ENCODE peak calls at places on chromosomes 16 and 17, in eight cellular contexts. V, L, U, Y, W, A, G and X are unnamed samples.
A peak's percentile ranks its signal among the peaks of the same experiment; 100 is the strongest.

GRCh38 chr17:59406808-59407381 is 75.4 kb downstream of the YPEL2 start:
- DNase-seq in V (peak; percentile 63), L (no peak), U (no peak), Y (no peak), W (peak; percentile 28), A (no peak), G (no peak), X (peak; percentile 37)

GRCh38 chr16:4110680-4111079 is 5.6 kb downstream of the ADCY9 start:
- DNase-seq in V (no peak), L (no peak), U (no peak), Y (no peak), W (no peak), A (no peak), G (no peak), X (no peak)

GRCh38 chr16:73572135-73572534 is 524.2 kb upstream of the ZFHX3 start:
- DNase-seq in V (no peak), L (peak; percentile 39), U (no peak), Y (no peak), W (peak; percentile 41), A (no peak), G (no peak), X (peak; percentile 44)

GRCh38 chr16:1825864-1826690 is 548 bp downstream of the HAGH start:
- DNase-seq in V (no peak), L (no peak), U (no peak), Y (peak; percentile 50), W (peak; percentile 90), A (no peak), G (peak; percentile 12), X (peak; percentile 31)

GRCh38 chr16:83704656-83705055 is 103.1 kb upstream of the HSBP1 start:
- DNase-seq in V (no peak), L (no peak), U (no peak), Y (no peak), W (no peak), A (no peak), G (no peak), X (no peak)

GRCh38 chr16:1357906-1358566 is 6.3 kb downstream of the GNPTG start:
- DNase-seq in V (no peak), L (no peak), U (no peak), Y (no peak), W (no peak), A (no peak), G (no peak), X (no peak)

GRCh38 chr17:78573955-78574354 is 3.2 kb downstream of the DNAH17 start:
- DNase-seq in V (no peak), L (no peak), U (no peak), Y (no peak), W (no peak), A (no peak), G (no peak), X (no peak)

GRCh38 chr16:31467151-31467550 is 4.8 kb upstream of the TGFB1I1 start:
- DNase-seq in V (no peak), L (no peak), U (no peak), Y (no peak), W (no peak), A (no peak), G (no peak), X (no peak)

GRCh38 chr16:79559532-79559931 is 41.0 kb downstream of the MAF start:
- DNase-seq in V (no peak), L (no peak), U (no peak), Y (no peak), W (no peak), A (no peak), G (no peak), X (no peak)

GRCh38 chr17:2383628-2384167 is 17.2 kb downstream of the MNT start:
- DNase-seq in V (no peak), L (no peak), U (no peak), Y (no peak), W (no peak), A (no peak), G (no peak), X (no peak)

GRCh38 chr16:57341441-57342303 is 16.9 kb upstream of the CCL22 start:
- DNase-seq in V (peak; percentile 76), L (no peak), U (no peak), Y (no peak), W (peak; percentile 74), A (no peak), G (no peak), X (peak; percentile 50)

GRCh38 chr17:67431210-67432015 is 54.3 kb downstream of the PITPNC1 start:
- DNase-seq in V (peak; percentile 61), L (no peak), U (peak; percentile 12), Y (no peak), W (peak; percentile 31), A (no peak), G (no peak), X (no peak)

GRCh38 chr17:41906465-41907184 is 12.1 kb downstream of the ACLY start:
- DNase-seq in V (peak; percentile 36), L (no peak), U (no peak), Y (no peak), W (no peak), A (no peak), G (no peak), X (no peak)

DNA sequence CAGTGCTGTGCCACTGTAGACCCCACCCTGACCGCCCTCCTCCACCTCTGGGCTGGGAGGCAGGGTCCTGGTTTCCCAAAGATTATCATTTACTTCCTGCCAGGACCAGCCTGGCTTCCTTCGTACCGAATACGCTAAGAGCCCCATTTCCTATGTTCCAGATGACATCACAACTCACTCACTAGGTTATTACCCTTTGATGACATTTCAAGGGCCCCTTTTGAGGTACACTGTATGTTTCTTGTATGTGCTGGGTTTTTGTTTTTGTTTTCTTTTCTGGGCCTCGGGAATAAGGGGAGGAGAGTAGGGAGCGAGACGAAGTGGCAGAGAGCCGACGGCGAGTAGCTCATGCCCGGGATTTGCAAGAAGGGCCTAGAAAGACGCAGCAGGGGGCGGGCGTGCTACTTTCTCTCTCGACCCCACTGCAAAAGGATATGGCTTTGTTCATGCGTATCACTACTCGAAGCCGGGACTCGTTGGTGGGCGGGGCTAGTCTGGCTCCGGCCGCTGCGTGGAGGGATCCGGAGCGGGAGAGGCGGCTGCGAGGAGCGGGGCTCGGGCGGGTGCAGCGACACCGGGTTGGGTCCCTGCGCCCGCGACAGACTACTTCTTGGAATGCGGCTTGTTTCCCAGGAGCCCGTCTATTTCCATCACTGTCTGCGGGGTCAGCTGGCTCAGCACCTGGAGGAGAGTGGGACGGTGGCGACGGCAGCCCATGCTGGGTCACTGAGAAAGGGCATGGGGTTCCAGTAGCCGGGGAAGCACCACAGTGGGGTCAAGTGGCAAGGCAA is 6.6 kb upstream of the RNF227 start:
- DNase-seq in V (peak; percentile 85), L (peak; percentile 90), U (no peak), Y (peak; percentile 65), W (peak; percentile 91), A (no peak), G (peak; percentile 77), X (no peak)
- H3K4me3 ChIP-seq in V (peak overlapping the region; percentile 39), L (peak overlapping the region; percentile 54), U (no peak overlapping the region), Y (peak overlapping the region; percentile 64), W (peak overlapping the region; percentile 52), A (no peak overlapping the region), G (peak overlapping the region; percentile 77), X (no peak overlapping the region)

DNA sequence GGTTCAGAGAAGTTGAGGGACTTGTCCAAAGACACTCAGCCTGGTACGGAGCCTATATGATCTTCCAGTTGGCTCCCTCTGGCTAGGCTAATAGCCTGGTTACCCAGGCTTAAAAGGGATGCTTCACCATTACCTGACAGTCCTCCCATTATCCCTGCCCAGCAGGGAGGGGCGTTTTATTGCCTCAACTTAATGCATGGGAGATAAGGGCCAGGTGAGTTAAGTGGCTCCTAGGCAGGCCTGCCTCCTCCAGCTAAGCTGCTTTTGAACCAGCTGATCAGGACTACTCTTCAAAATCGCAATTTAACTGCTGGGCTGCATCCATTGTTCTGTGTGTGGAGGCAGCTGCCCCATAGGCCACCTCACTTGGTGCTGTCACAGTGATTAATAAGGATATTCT is 27.9 kb downstream of the SMPD3 start:
- DNase-seq in V (no peak), L (no peak), U (no peak), Y (no peak), W (no peak), A (no peak), G (no peak), X (no peak)
- H3K27ac ChIP-seq in V (no peak overlapping the region), L (no peak overlapping the region), U (no peak overlapping the region), Y (no peak overlapping the region), W (no peak overlapping the region), A (no peak overlapping the region), G (no peak overlapping the region), X (no peak overlapping the region)

GRCh38 chr16:71409038-71409775 is 32.6 kb downstream of the TLE7 start:
- DNase-seq in V (no peak), L (no peak), U (no peak), Y (no peak), W (no peak), A (no peak), G (no peak), X (no peak)

GRCh38 chr16:71412270-71413160 is 29.3 kb downstream of the TLE7 start:
- DNase-seq in V (peak; percentile 71), L (peak; percentile 59), U (peak; percentile 74), Y (peak; percentile 30), W (peak; percentile 89), A (no peak), G (peak; percentile 54), X (peak; percentile 48)

GRCh38 chr16:71408536-71408935 is 33.3 kb downstream of the TLE7 start:
- DNase-seq in V (no peak), L (no peak), U (no peak), Y (no peak), W (no peak), A (no peak), G (no peak), X (no peak)

GRCh38 chr16:71407731-71408130 is 34.1 kb downstream of the TLE7 start:
- DNase-seq in V (no peak), L (no peak), U (no peak), Y (no peak), W (no peak), A (no peak), G (no peak), X (no peak)

GRCh38 chr16:71410146-71410545 is 31.7 kb downstream of the TLE7 start:
- DNase-seq in V (no peak), L (no peak), U (no peak), Y (no peak), W (no peak), A (no peak), G (no peak), X (no peak)
- H3K4me1 ChIP-seq in V (no peaks in the 10 kb centered on the region), L (no peaks in the 10 kb centered on the region), U (no peaks in the 10 kb centered on the region), Y (peaks cover 15% of the 10 kb centered on the region), W (no peaks in the 10 kb centered on the region), A (no peaks in the 10 kb centered on the region), G (peaks cover 6% of the 10 kb centered on the region), X (no peaks in the 10 kb centered on the region)

DNA sequence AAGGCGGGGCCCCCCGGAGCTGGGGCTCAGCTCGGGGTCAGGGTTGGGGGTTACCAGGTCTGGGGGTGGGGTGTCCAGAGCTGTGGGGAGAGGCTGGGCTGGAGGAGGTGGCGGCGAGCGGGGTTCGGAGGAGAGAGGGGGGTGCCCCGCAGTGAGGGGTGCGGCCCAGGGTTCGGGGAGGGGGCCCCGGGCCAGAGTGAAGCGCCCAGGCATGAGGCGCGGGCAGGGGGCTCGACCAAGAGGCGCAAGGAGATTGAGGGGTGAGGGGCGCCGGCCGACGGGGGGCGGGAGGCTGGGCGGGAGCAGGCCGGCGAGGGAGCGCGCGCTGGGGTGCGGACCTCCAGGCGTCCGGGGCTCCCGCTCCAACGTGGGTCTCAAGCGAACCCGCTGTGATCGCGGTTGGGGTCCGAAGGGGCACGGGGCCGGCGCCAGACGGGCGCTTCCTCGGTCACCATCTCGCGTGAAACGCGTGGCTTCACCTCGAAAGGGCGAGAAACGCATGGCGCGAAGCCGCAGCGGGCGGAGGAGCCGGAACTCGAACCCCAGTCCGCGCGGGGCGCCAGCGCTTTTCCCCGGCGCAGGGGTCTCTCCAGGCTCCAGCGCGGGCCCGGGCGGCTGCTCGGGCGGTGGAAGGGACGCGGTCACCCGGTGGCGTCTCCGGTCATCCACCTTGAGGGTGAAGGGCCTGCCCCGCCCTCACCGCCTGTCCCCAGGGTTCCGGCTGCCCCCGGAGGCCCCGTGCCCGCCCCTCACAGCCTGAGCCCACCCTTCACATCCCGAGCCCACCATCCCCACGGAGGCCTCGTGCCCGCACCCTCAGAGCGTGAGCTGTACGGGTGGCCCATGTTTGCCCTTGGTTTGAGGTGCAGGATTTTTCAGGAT is 856 bp downstream of the CPNE7 start:
- DNase-seq in V (no peak), L (no peak), U (peak; percentile 43), Y (no peak), W (no peak), A (no peak), G (no peak), X (no peak)
- H3K4me3 ChIP-seq in V (peak overlapping the region; percentile 50), L (no peak overlapping the region), U (peak overlapping the region; percentile 57), Y (no peak overlapping the region), W (no peak overlapping the region), A (peak overlapping the region; percentile 36), G (no peak overlapping the region), X (no peak overlapping the region)